ENCODE peak calls at places on chromosomes 11 and 22, in seven cellular contexts. U, B, V, K, O, L and D are unnamed samples.

GRCh38 chr22:29306175-29306829 is at the start of gene GAS2L1:
- DNase-seq in U (peak; percentile 80), B (peak; percentile 94), V (peak; percentile 96), K (peak; percentile 51), O (peak; percentile 55), L (peak; percentile 70), D (peak; percentile 58)

GRCh38 chr22:46052801-46053562 is 76.0 kb upstream of the WNT7B start:
- DNase-seq in U (no peak), B (peak; percentile 77), V (peak; percentile 85), K (no peak), O (peak; percentile 38), L (peak; percentile 33), D (peak; percentile 81)

GRCh38 chr11:80944758-80945157 is 1503.9 kb upstream of the TENM4 start:
- DNase-seq in U (no peak), B (peak; percentile 32), V (no peak), K (no peak), O (no peak), L (no peak), D (no peak)

GRCh38 chr11:47941907-47942558 is 38.3 kb upstream of the PTPRJ start:
- DNase-seq in U (peak; percentile 26), B (no peak), V (no peak), K (no peak), O (no peak), L (no peak), D (peak; percentile 52)

GRCh38 chr22:17368727-17369552 is at the start of gene CECR2:
- DNase-seq in U (peak; percentile 85), B (no peak), V (peak; percentile 54), K (peak; percentile 34), O (peak; percentile 71), L (no peak), D (peak; percentile 42)

GRCh38 chr11:107988397-107989158 is 20.1 kb upstream of the CUL5 start:
- DNase-seq in U (no peak), B (no peak), V (no peak), K (no peak), O (no peak), L (peak; percentile 23), D (no peak)

GRCh38 chr11:126102436-126102894 is 39.8 kb upstream of the CDON start:
- DNase-seq in U (no peak), B (peak; percentile 31), V (peak; percentile 68), K (no peak), O (no peak), L (no peak), D (peak; percentile 43)

GRCh38 chr22:36303874-36304273 is 50.9 kb downstream of the APOL1 start:
- DNase-seq in U (no peak), B (no peak), V (no peak), K (no peak), O (no peak), L (peak; percentile 44), D (no peak)

GRCh38 chr11:119196833-119197483 is 9.2 kb upstream of the CBL start:
- DNase-seq in U (peak; percentile 96), B (peak; percentile 89), V (peak; percentile 81), K (peak; percentile 76), O (peak; percentile 89), L (peak; percentile 94), D (peak; percentile 86)

GRCh38 chr11:64803846-64804345 is 882 bp upstream of the MAP4K2 start:
- DNase-seq in U (peak; percentile 84), B (no peak), V (no peak), K (no peak), O (no peak), L (no peak), D (no peak)

GRCh38 chr11:78319453-78319955 is 98.1 kb downstream of the GAB2 start:
- DNase-seq in U (no peak), B (peak; percentile 74), V (peak; percentile 28), K (no peak), O (no peak), L (peak; percentile 8), D (no peak)

GRCh38 chr11:122714484-122714883 is 59.0 kb downstream of the UBASH3B start:
- DNase-seq in U (no peak), B (no peak), V (no peak), K (no peak), O (peak; percentile 50), L (no peak), D (no peak)

GRCh38 chr22:21764038-21764804 is 28.6 kb upstream of the YPEL1 start:
- DNase-seq in U (no peak), B (no peak), V (no peak), K (no peak), O (no peak), L (no peak), D (no peak)

GRCh38 chr11:19419813-19420212 is 179.1 kb upstream of the E2F8 start:
- DNase-seq in U (no peak), B (peak; percentile 61), V (no peak), K (no peak), O (no peak), L (peak; percentile 51), D (no peak)

GRCh38 chr11:26762089-26762488 is 40.2 kb upstream of the SLC5A12 start:
- DNase-seq in U (no peak), B (no peak), V (no peak), K (no peak), O (no peak), L (no peak), D (peak; percentile 63)

GRCh38 chr11:85751738-85752137 is 59.2 kb downstream of the SYTL2 start:
- DNase-seq in U (no peak), B (peak; percentile 22), V (no peak), K (no peak), O (no peak), L (peak; percentile 43), D (no peak)

GRCh38 chr11:44622721-44623258 is 57.3 kb downstream of the CD82 start:
- DNase-seq in U (no peak), B (no peak), V (no peak), K (no peak), O (no peak), L (no peak), D (no peak)

GRCh38 chr22:24601217-24602104 is 1.5 kb upstream of the GGT1 start:
- DNase-seq in U (no peak), B (no peak), V (peak; percentile 64), K (no peak), O (peak; percentile 23), L (no peak), D (peak; percentile 35)

GRCh38 chr11:47327949-47328348 is 24.6 kb downstream of the MYBPC3 start:
- DNase-seq in U (no peak), B (no peak), V (no peak), K (no peak), O (no peak), L (no peak), D (no peak)

GRCh38 chr11:15194671-15195415 is 80.1 kb downstream of the INSC start:
- DNase-seq in U (no peak), B (peak; percentile 42), V (no peak), K (no peak), O (no peak), L (no peak), D (no peak)

GRCh38 chr22:36332623-36333331 is 55.0 kb downstream of the MYH9 start:
- DNase-seq in U (no peak), B (peak; percentile 45), V (no peak), K (no peak), O (peak; percentile 36), L (peak; percentile 89), D (peak; percentile 78)

GRCh38 chr11:46743693-46744339 is 24.8 kb downstream of the F2 start:
- DNase-seq in U (no peak), B (no peak), V (no peak), K (no peak), O (no peak), L (no peak), D (no peak)

GRCh38 chr22:49551897-49552659 is 275.6 kb downstream of the BRD1 start:
- DNase-seq in U (no peak), B (no peak), V (no peak), K (no peak), O (no peak), L (no peak), D (no peak)

GRCh38 chr22:24751518-24751917 is 23.0 kb downstream of the PIWIL3 start:
- DNase-seq in U (no peak), B (no peak), V (no peak), K (no peak), O (no peak), L (no peak), D (no peak)

GRCh38 chr11:6926208-6927029 is at the start of gene ZNF215:
- DNase-seq in U (peak; percentile 96), B (peak; percentile 97), V (peak; percentile 17), K (peak; percentile 93), O (peak; percentile 94), L (peak; percentile 80), D (peak; percentile 92)

GRCh38 chr22:37742374-37743092 is 45.7 kb downstream of the TRIOBP start:
- DNase-seq in U (no peak), B (peak; percentile 94), V (no peak), K (peak; percentile 96), O (no peak), L (peak; percentile 92), D (no peak)

GRCh38 chr11:119788096-119788883 is 59.3 kb upstream of the NECTIN1 start:
- DNase-seq in U (no peak), B (no peak), V (peak; percentile 62), K (no peak), O (no peak), L (no peak), D (no peak)

GRCh38 chr11:74123008-74123448 is 47.8 kb downstream of the C2CD3 start:
- DNase-seq in U (peak; percentile 28), B (peak; percentile 17), V (peak; percentile 11), K (no peak), O (no peak), L (peak; percentile 16), D (no peak)
- TF ChIP-seq EZH2phosphoT487 in U (no peak), B (no peak), V (no peak), K (no peak), O (no peak), L (no peak), D (no peak)

GRCh38 chr22:44020981-44021380 is 3.1 kb upstream of the PARVB start:
- DNase-seq in U (no peak), B (peak; percentile 56), V (no peak), K (no peak), O (no peak), L (no peak), D (no peak)
- TF ChIP-seq EZH2phosphoT487 in U (no peak), B (no peak), V (no peak), K (no peak), O (no peak), L (no peak), D (no peak)

DNA sequence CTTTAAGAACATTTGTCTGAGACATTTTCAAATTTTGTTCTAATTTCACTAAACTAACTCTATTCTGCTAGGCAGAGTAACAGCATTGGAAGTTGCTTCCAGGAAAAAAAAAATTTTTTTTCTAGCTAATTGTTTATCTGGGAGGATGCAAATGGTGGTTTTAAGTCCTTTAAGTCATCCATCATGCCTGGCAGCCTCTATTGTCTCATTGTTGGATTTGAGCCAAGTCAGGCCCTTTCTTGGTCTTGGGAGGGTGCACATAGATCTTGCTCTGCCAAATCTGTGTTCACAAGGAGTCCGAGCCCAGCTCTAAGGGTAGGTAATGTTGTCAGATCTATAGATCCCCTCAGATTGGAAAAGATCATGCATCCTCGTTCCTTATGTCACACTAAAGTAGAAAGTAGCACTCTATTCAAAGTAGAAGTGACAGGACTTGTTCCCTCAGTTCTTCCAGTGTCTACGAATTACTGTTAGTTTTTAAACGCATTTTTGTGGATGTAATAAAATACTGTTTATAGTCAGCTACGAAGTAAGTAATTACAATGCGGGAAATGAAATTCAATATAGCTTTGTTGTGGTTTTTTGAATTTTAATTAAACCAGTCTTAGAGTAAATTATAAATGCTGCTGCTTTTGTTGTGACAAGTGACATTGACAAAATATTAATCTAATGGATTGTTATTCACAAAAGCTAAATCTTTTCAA is 166.0 kb upstream of the RASSF10 start:
- DNase-seq in U (no peak), B (peak; percentile 42), V (peak; percentile 32), K (no peak), O (peak; percentile 86), L (peak; percentile 8), D (no peak)
- TF ChIP-seq EZH2phosphoT487 in U (no peak), B (no peak), V (no peak), K (no peak), O (no peak), L (no peak), D (no peak)

GRCh38 chr11:116545912-116546311 is 226.9 kb downstream of the BUD13 start:
- DNase-seq in U (no peak), B (no peak), V (no peak), K (no peak), O (no peak), L (no peak), D (no peak)
- TF ChIP-seq EZH2phosphoT487 in U (no peak), B (no peak), V (no peak), K (no peak), O (no peak), L (no peak), D (no peak)